ENCODE peak calls at places on chromosomes 7 and 10, in six cellular contexts. One of them, this sample, is unnamed.
A peak's percentile ranks its signal among the peaks of the same experiment; 100 is the strongest.

GRCh38 chr7:18607025-18607424 is 111.5 kb downstream of the HDAC9 start:
- DNase-seq in CD4-positive, alpha-beta memory T cell: no peak
- DNase-seq in pancreas: no peak
- DNase-seq in effector memory CD4-positive, alpha-beta T cell: no peak
- DNase-seq in psoas muscle: no peak
- DNase-seq in endodermal cell: no peak
- DNase-seq in this sample: no peak

GRCh38 chr7:28360739-28361138 is 51.6 kb upstream of the CREB5 start:
- DNase-seq in effector memory CD4-positive, alpha-beta T cell: no peak
- DNase-seq in CD4-positive, alpha-beta memory T cell: no peak
- DNase-seq in pancreas: no peak
- DNase-seq in endodermal cell: no peak
- DNase-seq in psoas muscle: no peak
- DNase-seq in this sample: no peak

GRCh38 chr10:22620140-22620857 is 94.1 kb downstream of the PIP4K2A start:
- DNase-seq in pancreas: no peak
- DNase-seq in endodermal cell: no peak
- DNase-seq in effector memory CD4-positive, alpha-beta T cell: no peak
- DNase-seq in psoas muscle: peak; percentile 72
- DNase-seq in CD4-positive, alpha-beta memory T cell: no peak
- DNase-seq in this sample: no peak

GRCh38 chr10:101050206-101051069 is 11.4 kb upstream of the KAZALD1 start:
- DNase-seq in CD4-positive, alpha-beta memory T cell: peak; percentile 81
- DNase-seq in effector memory CD4-positive, alpha-beta T cell: peak; percentile 54
- DNase-seq in pancreas: peak; percentile 64
- DNase-seq in psoas muscle: peak; percentile 79
- DNase-seq in endodermal cell: peak; percentile 97
- DNase-seq in this sample: peak; percentile 84

GRCh38 chr7:142642316-142642715 is 107.0 kb upstream of the PRSS1 start:
- DNase-seq in pancreas: no peak
- DNase-seq in psoas muscle: no peak
- DNase-seq in endodermal cell: no peak
- DNase-seq in CD4-positive, alpha-beta memory T cell: no peak
- DNase-seq in effector memory CD4-positive, alpha-beta T cell: no peak
- DNase-seq in this sample: no peak

GRCh38 chr10:132030898-132031463 is 34.8 kb upstream of the JAKMIP3 start:
- DNase-seq in psoas muscle: no peak
- DNase-seq in pancreas: no peak
- DNase-seq in CD4-positive, alpha-beta memory T cell: no peak
- DNase-seq in endodermal cell: no peak
- DNase-seq in effector memory CD4-positive, alpha-beta T cell: no peak
- DNase-seq in this sample: no peak

GRCh38 chr7:45582868-45583277 is 8.7 kb downstream of the ADCY1 start:
- DNase-seq in endodermal cell: no peak
- DNase-seq in pancreas: no peak
- DNase-seq in psoas muscle: no peak
- DNase-seq in effector memory CD4-positive, alpha-beta T cell: no peak
- DNase-seq in CD4-positive, alpha-beta memory T cell: no peak
- DNase-seq in this sample: peak; percentile 1

GRCh38 chr7:27835408-27835807 is 95.4 kb downstream of the TAX1BP1 start:
- DNase-seq in effector memory CD4-positive, alpha-beta T cell: no peak
- DNase-seq in CD4-positive, alpha-beta memory T cell: no peak
- DNase-seq in pancreas: no peak
- DNase-seq in endodermal cell: no peak
- DNase-seq in psoas muscle: no peak
- DNase-seq in this sample: no peak

GRCh38 chr7:9937944-9938631 is 1035.6 kb upstream of the PHF14 start:
- DNase-seq in pancreas: no peak
- DNase-seq in endodermal cell: no peak
- DNase-seq in psoas muscle: no peak
- DNase-seq in CD4-positive, alpha-beta memory T cell: no peak
- DNase-seq in effector memory CD4-positive, alpha-beta T cell: no peak
- DNase-seq in this sample: no peak

GRCh38 chr10:131650771-131651673 is 249.8 kb upstream of the PPP2R2D start:
- DNase-seq in CD4-positive, alpha-beta memory T cell: no peak
- DNase-seq in effector memory CD4-positive, alpha-beta T cell: no peak
- DNase-seq in pancreas: no peak
- DNase-seq in endodermal cell: peak; percentile 58
- DNase-seq in psoas muscle: no peak
- DNase-seq in this sample: no peak

DNA sequence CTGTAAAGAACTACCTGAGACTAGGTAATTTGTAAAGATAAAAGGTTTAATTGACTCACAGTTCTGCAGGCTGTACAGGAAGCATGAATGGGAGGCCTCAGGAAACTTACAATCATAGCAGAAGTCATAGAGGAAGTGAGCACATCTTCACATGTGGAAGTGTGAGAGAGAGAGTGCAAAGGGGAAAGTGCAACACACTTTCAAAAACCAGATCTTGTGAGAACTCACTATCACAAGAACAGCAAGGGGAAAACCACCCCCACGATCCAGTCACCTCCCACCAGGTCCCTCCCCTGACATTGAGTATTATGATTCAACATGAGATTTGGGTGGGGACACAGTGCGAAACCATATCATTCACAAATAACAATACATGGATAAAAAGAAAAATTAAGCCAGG is 24.5 kb downstream of the AVL9 start:
- DNase-seq in CD4-positive, alpha-beta memory T cell: no peak
- DNase-seq in pancreas: no peak
- DNase-seq in effector memory CD4-positive, alpha-beta T cell: no peak
- DNase-seq in psoas muscle: no peak
- DNase-seq in endodermal cell: no peak
- DNase-seq in this sample: no peak
- H3K9me3 ChIP-seq in CD4-positive, alpha-beta memory T cell: no peaks in the 10 kb centered on the region
- H3K9me3 ChIP-seq in pancreas: no peaks in the 10 kb centered on the region
- H3K9me3 ChIP-seq in effector memory CD4-positive, alpha-beta T cell: no peaks in the 10 kb centered on the region
- H3K9me3 ChIP-seq in psoas muscle: no peaks in the 10 kb centered on the region
- H3K9me3 ChIP-seq in endodermal cell: peaks cover 92% of the 10 kb centered on the region
- H3K9me3 ChIP-seq in this sample: no peaks in the 10 kb centered on the region

DNA sequence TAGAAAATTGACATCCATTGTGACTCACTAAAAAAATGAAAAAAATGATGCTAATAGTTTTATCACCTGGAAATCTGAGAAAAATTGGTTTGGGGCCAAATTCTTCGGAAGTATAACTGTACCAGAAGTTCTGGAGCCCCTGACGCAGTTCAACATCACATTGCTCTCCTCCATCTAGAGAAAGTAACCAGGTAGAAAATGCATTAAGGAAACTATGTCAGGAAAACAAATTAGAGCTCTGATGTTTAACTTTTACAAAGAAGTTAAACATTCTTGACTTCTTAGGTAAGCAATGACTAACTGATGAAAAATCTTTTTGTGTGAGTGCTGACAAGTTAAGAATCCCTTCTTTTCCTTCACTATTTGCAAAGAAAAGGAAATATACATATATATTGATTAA is 61.1 kb upstream of the TMEM196 start:
- DNase-seq in endodermal cell: no peak
- DNase-seq in effector memory CD4-positive, alpha-beta T cell: no peak
- DNase-seq in pancreas: no peak
- DNase-seq in CD4-positive, alpha-beta memory T cell: no peak
- DNase-seq in psoas muscle: no peak
- DNase-seq in this sample: no peak
- H3K9me3 ChIP-seq in endodermal cell: no peaks in the 10 kb centered on the region
- H3K9me3 ChIP-seq in effector memory CD4-positive, alpha-beta T cell: no peaks in the 10 kb centered on the region
- H3K9me3 ChIP-seq in pancreas: no peaks in the 10 kb centered on the region
- H3K9me3 ChIP-seq in CD4-positive, alpha-beta memory T cell: no peaks in the 10 kb centered on the region
- H3K9me3 ChIP-seq in psoas muscle: no peaks in the 10 kb centered on the region
- H3K9me3 ChIP-seq in this sample: no peaks in the 10 kb centered on the region

GRCh38 chr7:138431517-138431916 is 28.5 kb upstream of the TRIM24 start:
- DNase-seq in pancreas: no peak
- DNase-seq in effector memory CD4-positive, alpha-beta T cell: no peak
- DNase-seq in CD4-positive, alpha-beta memory T cell: no peak
- DNase-seq in endodermal cell: no peak
- DNase-seq in psoas muscle: no peak
- DNase-seq in this sample: no peak
- H3K9me3 ChIP-seq in pancreas: no peaks in the 10 kb centered on the region
- H3K9me3 ChIP-seq in effector memory CD4-positive, alpha-beta T cell: peaks cover 8% of the 10 kb centered on the region
- H3K9me3 ChIP-seq in CD4-positive, alpha-beta memory T cell: no peaks in the 10 kb centered on the region
- H3K9me3 ChIP-seq in endodermal cell: peaks cover 80% of the 10 kb centered on the region
- H3K9me3 ChIP-seq in psoas muscle: peaks cover 28% of the 10 kb centered on the region
- H3K9me3 ChIP-seq in this sample: no peaks in the 10 kb centered on the region

GRCh38 chr10:122346326-122346950 is 28.1 kb upstream of the PLEKHA1 start:
- DNase-seq in pancreas: no peak
- DNase-seq in CD4-positive, alpha-beta memory T cell: no peak
- DNase-seq in endodermal cell: no peak
- DNase-seq in effector memory CD4-positive, alpha-beta T cell: no peak
- DNase-seq in psoas muscle: no peak
- DNase-seq in this sample: no peak
- H3K9me3 ChIP-seq in pancreas: no peaks in the 10 kb centered on the region
- H3K9me3 ChIP-seq in CD4-positive, alpha-beta memory T cell: no peaks in the 10 kb centered on the region
- H3K9me3 ChIP-seq in endodermal cell: peaks cover 20% of the 10 kb centered on the region
- H3K9me3 ChIP-seq in effector memory CD4-positive, alpha-beta T cell: no peaks in the 10 kb centered on the region
- H3K9me3 ChIP-seq in psoas muscle: no peaks in the 10 kb centered on the region
- H3K9me3 ChIP-seq in this sample: no peaks in the 10 kb centered on the region

GRCh38 chr7:64181586-64181985 is 25.4 kb upstream of the ZNF735 start:
- DNase-seq in pancreas: no peak
- DNase-seq in psoas muscle: no peak
- DNase-seq in CD4-positive, alpha-beta memory T cell: no peak
- DNase-seq in effector memory CD4-positive, alpha-beta T cell: no peak
- DNase-seq in endodermal cell: no peak
- DNase-seq in this sample: no peak

GRCh38 chr7:64183827-64184372 is 23.1 kb upstream of the ZNF735 start:
- DNase-seq in psoas muscle: no peak
- DNase-seq in CD4-positive, alpha-beta memory T cell: no peak
- DNase-seq in pancreas: no peak
- DNase-seq in endodermal cell: no peak
- DNase-seq in effector memory CD4-positive, alpha-beta T cell: no peak
- DNase-seq in this sample: no peak

GRCh38 chr7:64182036-64182790 is 24.8 kb upstream of the ZNF735 start:
- DNase-seq in CD4-positive, alpha-beta memory T cell: no peak
- DNase-seq in psoas muscle: no peak
- DNase-seq in endodermal cell: no peak
- DNase-seq in pancreas: no peak
- DNase-seq in effector memory CD4-positive, alpha-beta T cell: no peak
- DNase-seq in this sample: no peak

GRCh38 chr7:64183126-64183742 is 23.8 kb upstream of the ZNF735 start:
- DNase-seq in pancreas: no peak
- DNase-seq in effector memory CD4-positive, alpha-beta T cell: peak; percentile 18
- DNase-seq in psoas muscle: peak; percentile 53
- DNase-seq in endodermal cell: peak; percentile 53
- DNase-seq in CD4-positive, alpha-beta memory T cell: peak; percentile 38
- DNase-seq in this sample: peak; percentile 34

DNA sequence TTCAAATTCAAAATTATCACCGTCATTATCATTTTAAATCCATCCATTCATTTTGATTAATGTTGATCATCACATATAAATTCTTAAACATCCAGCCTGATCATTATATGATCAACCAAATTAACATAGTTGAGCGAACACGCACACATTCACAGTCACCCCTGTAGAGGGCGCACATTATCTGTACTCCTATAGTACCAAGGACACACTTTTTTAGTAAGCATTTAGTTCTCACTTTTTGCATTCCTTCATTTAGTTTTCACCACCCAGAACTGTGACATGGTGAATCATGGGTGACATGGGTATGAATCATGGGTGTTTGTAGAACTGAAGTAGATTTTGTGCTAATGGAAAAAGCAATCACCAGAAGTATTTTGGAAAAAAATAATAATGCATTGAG is 26.0 kb upstream of the ZNF735 start:
- DNase-seq in psoas muscle: no peak
- DNase-seq in pancreas: no peak
- DNase-seq in CD4-positive, alpha-beta memory T cell: peak; percentile 1
- DNase-seq in endodermal cell: no peak
- DNase-seq in effector memory CD4-positive, alpha-beta T cell: no peak
- DNase-seq in this sample: no peak
- H3K9me3 ChIP-seq in psoas muscle: no peaks in the 10 kb centered on the region
- H3K9me3 ChIP-seq in pancreas: no peaks in the 10 kb centered on the region
- H3K9me3 ChIP-seq in CD4-positive, alpha-beta memory T cell: no peaks in the 10 kb centered on the region
- H3K9me3 ChIP-seq in endodermal cell: peaks cover 36% of the 10 kb centered on the region
- H3K9me3 ChIP-seq in effector memory CD4-positive, alpha-beta T cell: no peaks in the 10 kb centered on the region
- H3K9me3 ChIP-seq in this sample: no peaks in the 10 kb centered on the region

DNA sequence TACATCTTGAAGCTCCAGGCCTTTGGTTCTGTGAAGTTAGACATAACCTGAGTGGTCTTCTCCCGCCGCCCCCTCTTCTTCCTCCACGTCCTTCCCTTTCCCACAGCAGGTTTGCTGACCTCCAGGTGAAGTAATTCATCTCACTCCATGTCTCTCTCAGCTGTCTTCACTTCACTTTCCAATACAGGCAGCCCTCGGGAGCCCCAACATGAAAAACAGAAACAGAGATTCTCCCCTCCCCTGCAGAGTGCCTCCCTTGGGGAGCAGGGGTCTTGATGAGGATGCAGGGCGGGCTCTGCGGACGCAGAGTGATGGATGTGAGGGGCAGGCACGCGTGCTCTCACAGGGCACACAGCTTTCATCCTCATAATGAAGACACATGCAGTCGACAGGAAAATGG is 95.6 kb downstream of the GPAM start:
- DNase-seq in psoas muscle: no peak
- DNase-seq in CD4-positive, alpha-beta memory T cell: no peak
- DNase-seq in pancreas: no peak
- DNase-seq in endodermal cell: no peak
- DNase-seq in effector memory CD4-positive, alpha-beta T cell: no peak
- DNase-seq in this sample: no peak
- H3K9me3 ChIP-seq in psoas muscle: no peaks in the 10 kb centered on the region
- H3K9me3 ChIP-seq in CD4-positive, alpha-beta memory T cell: no peaks in the 10 kb centered on the region
- H3K9me3 ChIP-seq in pancreas: no peaks in the 10 kb centered on the region
- H3K9me3 ChIP-seq in endodermal cell: no peaks in the 10 kb centered on the region
- H3K9me3 ChIP-seq in effector memory CD4-positive, alpha-beta T cell: no peaks in the 10 kb centered on the region
- H3K9me3 ChIP-seq in this sample: no peaks in the 10 kb centered on the region

GRCh38 chr7:74230446-74231231 is 20.8 kb downstream of the LAT2 start:
- DNase-seq in psoas muscle: no peak
- DNase-seq in pancreas: no peak
- DNase-seq in endodermal cell: no peak
- DNase-seq in CD4-positive, alpha-beta memory T cell: no peak
- DNase-seq in effector memory CD4-positive, alpha-beta T cell: no peak
- DNase-seq in this sample: no peak

GRCh38 chr7:74234549-74234948 is 19.6 kb downstream of the RFC2 start:
- DNase-seq in psoas muscle: no peak
- DNase-seq in CD4-positive, alpha-beta memory T cell: no peak
- DNase-seq in endodermal cell: no peak
- DNase-seq in effector memory CD4-positive, alpha-beta T cell: no peak
- DNase-seq in pancreas: no peak
- DNase-seq in this sample: no peak

GRCh38 chr7:74228951-74229900 is 19.4 kb downstream of the LAT2 start:
- DNase-seq in effector memory CD4-positive, alpha-beta T cell: no peak
- DNase-seq in endodermal cell: no peak
- DNase-seq in pancreas: no peak
- DNase-seq in psoas muscle: no peak
- DNase-seq in CD4-positive, alpha-beta memory T cell: no peak
- DNase-seq in this sample: no peak

GRCh38 chr7:74233655-74234280 is 20.4 kb downstream of the RFC2 start:
- DNase-seq in pancreas: no peak
- DNase-seq in effector memory CD4-positive, alpha-beta T cell: no peak
- DNase-seq in CD4-positive, alpha-beta memory T cell: no peak
- DNase-seq in endodermal cell: no peak
- DNase-seq in psoas muscle: no peak
- DNase-seq in this sample: no peak

GRCh38 chr7:74231232-74231590 is 21.4 kb downstream of the LAT2 start:
- DNase-seq in psoas muscle: no peak
- DNase-seq in endodermal cell: no peak
- DNase-seq in effector memory CD4-positive, alpha-beta T cell: no peak
- DNase-seq in pancreas: no peak
- DNase-seq in CD4-positive, alpha-beta memory T cell: no peak
- DNase-seq in this sample: no peak
- H3K9me3 ChIP-seq in psoas muscle: no peaks in the 10 kb centered on the region
- H3K9me3 ChIP-seq in endodermal cell: no peaks in the 10 kb centered on the region
- H3K9me3 ChIP-seq in effector memory CD4-positive, alpha-beta T cell: no peaks in the 10 kb centered on the region
- H3K9me3 ChIP-seq in pancreas: no peaks in the 10 kb centered on the region
- H3K9me3 ChIP-seq in CD4-positive, alpha-beta memory T cell: no peaks in the 10 kb centered on the region
- H3K9me3 ChIP-seq in this sample: no peaks in the 10 kb centered on the region

This sample was measured in T-helper 17 cell.